ENCODE peak calls at places on chromosomes 6 and 20, in four cellular contexts. One of them, this sample, is unnamed.

GRCh38 chr6:57147401-57147800 is 24.7 kb upstream of the BAG2 start:
- DNase-seq in IMR-90: no peak
- DNase-seq in WTC11: no peak
- DNase-seq in A549: no peak
- DNase-seq in this sample: no peak

GRCh38 chr6:130043344-130043743 is 25.0 kb downstream of the L3MBTL3 start:
- DNase-seq in IMR-90: no peak
- DNase-seq in WTC11: no peak
- DNase-seq in A549: no peak
- DNase-seq in this sample: no peak

GRCh38 chr20:19976595-19977372 is 40.4 kb upstream of the NAA20 start:
- DNase-seq in IMR-90: peak
- DNase-seq in WTC11: no peak
- DNase-seq in A549: peak
- DNase-seq in this sample: peak

GRCh38 chr6:16731503-16732018 is 29.7 kb downstream of the ATXN1 start:
- DNase-seq in IMR-90: no peak
- DNase-seq in WTC11: no peak
- DNase-seq in A549: no peak
- DNase-seq in this sample: no peak

GRCh38 chr20:63066506-63067265 is 59.9 kb upstream of the BHLHE23 start:
- DNase-seq in IMR-90: no peak
- DNase-seq in WTC11: peak
- DNase-seq in A549: no peak
- DNase-seq in this sample: no peak

GRCh38 chr6:17491416-17492142 is 98.2 kb downstream of the CAP2 start:
- DNase-seq in IMR-90: no peak
- DNase-seq in WTC11: no peak
- DNase-seq in A549: no peak
- DNase-seq in this sample: peak

GRCh38 chr6:15515226-15515625 is 147.6 kb downstream of the DTNBP1 start:
- DNase-seq in IMR-90: no peak
- DNase-seq in WTC11: no peak
- DNase-seq in A549: no peak
- DNase-seq in this sample: no peak

GRCh38 chr20:19265646-19266374 is 53.4 kb downstream of the SLC24A3 start:
- DNase-seq in IMR-90: no peak
- DNase-seq in WTC11: peak
- DNase-seq in A549: no peak
- DNase-seq in this sample: peak

GRCh38 chr20:23541330-23541729 is 27.0 kb downstream of the CST9L start:
- DNase-seq in IMR-90: no peak
- DNase-seq in WTC11: no peak
- DNase-seq in A549: no peak
- DNase-seq in this sample: no peak

GRCh38 chr6:127192911-127193503 is 73.7 kb upstream of the RNF146 start:
- DNase-seq in IMR-90: peak
- DNase-seq in WTC11: no peak
- DNase-seq in A549: no peak
- DNase-seq in this sample: no peak
- TF ChIP-seq USF2 in IMR-90: no peak
- TF ChIP-seq USF2 in WTC11: no peak
- TF ChIP-seq USF2 in A549: no peak
- TF ChIP-seq USF2 in this sample: no peak

DNA sequence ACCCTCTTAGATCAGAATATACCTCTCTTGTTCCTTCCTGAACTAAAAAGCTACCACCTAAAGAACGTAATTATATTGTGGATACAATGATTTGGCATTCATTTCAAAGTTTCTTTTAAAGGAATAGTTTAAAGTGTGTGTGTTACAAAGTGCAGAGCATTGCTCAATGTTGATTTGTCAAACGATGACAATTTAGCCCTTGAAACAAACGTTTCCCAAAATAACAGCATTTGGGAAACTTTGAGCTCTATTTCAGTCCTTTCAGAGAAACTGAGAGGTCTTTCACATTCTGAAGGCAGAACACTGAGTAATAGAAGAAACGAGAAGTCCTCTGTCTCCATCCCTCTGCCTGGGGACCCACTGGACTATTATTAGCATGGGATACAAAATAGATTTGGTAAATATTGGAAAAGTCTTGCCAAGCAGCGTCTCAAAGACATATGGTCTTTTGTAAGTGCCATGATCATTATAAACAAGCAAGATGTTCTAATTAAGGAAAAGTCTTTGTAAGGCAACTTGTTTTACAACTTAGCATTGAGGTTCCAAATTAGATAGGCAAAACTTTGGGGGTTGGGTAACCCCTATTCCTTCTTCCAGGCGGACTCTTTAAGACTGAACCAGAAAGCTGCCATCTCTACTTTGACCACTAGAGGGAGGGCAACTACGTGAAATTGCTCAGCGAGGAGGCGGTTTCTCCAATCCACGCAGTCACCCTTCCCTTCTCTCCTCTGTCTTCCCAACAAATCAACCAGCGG is 208.8 kb downstream of the RNF144B start:
- DNase-seq in IMR-90: peak
- DNase-seq in WTC11: peak
- DNase-seq in A549: peak
- DNase-seq in this sample: peak
- TF ChIP-seq USF2 in IMR-90: no peak
- TF ChIP-seq USF2 in WTC11: no peak
- TF ChIP-seq USF2 in A549: no peak
- TF ChIP-seq USF2 in this sample: no peak

GRCh38 chr6:39678914-39679313 is 46.3 kb downstream of the KIF6 start:
- DNase-seq in IMR-90: no peak
- DNase-seq in WTC11: no peak
- DNase-seq in A549: no peak
- DNase-seq in this sample: no peak
- TF ChIP-seq USF2 in IMR-90: no peak
- TF ChIP-seq USF2 in WTC11: no peak
- TF ChIP-seq USF2 in A549: no peak
- TF ChIP-seq USF2 in this sample: no peak

GRCh38 chr6:140237251-140237650 is 862.8 kb upstream of the CITED2 start:
- DNase-seq in IMR-90: no peak
- DNase-seq in WTC11: no peak
- DNase-seq in A549: no peak
- DNase-seq in this sample: no peak
- TF ChIP-seq USF2 in IMR-90: no peak
- TF ChIP-seq USF2 in WTC11: no peak
- TF ChIP-seq USF2 in A549: no peak
- TF ChIP-seq USF2 in this sample: no peak

GRCh38 chr6:32977272-32977952 is 9.0 kb downstream of the BRD2 start:
- DNase-seq in IMR-90: no peak
- DNase-seq in WTC11: no peak
- DNase-seq in A549: no peak
- DNase-seq in this sample: no peak
- TF ChIP-seq USF2 in IMR-90: no peak
- TF ChIP-seq USF2 in WTC11: no peak
- TF ChIP-seq USF2 in A549: no peak
- TF ChIP-seq USF2 in this sample: no peak

GRCh38 chr6:136035378-136036070 is 184.0 kb downstream of the PDE7B start:
- DNase-seq in IMR-90: peak
- DNase-seq in WTC11: no peak
- DNase-seq in A549: peak
- DNase-seq in this sample: no peak

GRCh38 chr6:136036601-136037000 is 185.1 kb downstream of the PDE7B start:
- DNase-seq in IMR-90: no peak
- DNase-seq in WTC11: no peak
- DNase-seq in A549: no peak
- DNase-seq in this sample: no peak

GRCh38 chr6:136031982-136032381 is 180.5 kb downstream of the PDE7B start:
- DNase-seq in IMR-90: peak
- DNase-seq in WTC11: no peak
- DNase-seq in A549: peak
- DNase-seq in this sample: no peak

GRCh38 chr6:136036071-136036380 is 184.5 kb downstream of the PDE7B start:
- DNase-seq in IMR-90: no peak
- DNase-seq in WTC11: no peak
- DNase-seq in A549: no peak
- DNase-seq in this sample: no peak

GRCh38 chr6:136034422-136034821 is 182.9 kb downstream of the PDE7B start:
- DNase-seq in IMR-90: no peak
- DNase-seq in WTC11: no peak
- DNase-seq in A549: no peak
- DNase-seq in this sample: no peak
- TF ChIP-seq USF2 in IMR-90: no peak
- TF ChIP-seq USF2 in WTC11: no peak
- TF ChIP-seq USF2 in A549: no peak
- TF ChIP-seq USF2 in this sample: no peak

GRCh38 chr6:144264270-144265060 is 20.7 kb upstream of the UTRN start:
- DNase-seq in IMR-90: peak
- DNase-seq in WTC11: no peak
- DNase-seq in A549: peak
- DNase-seq in this sample: no peak

GRCh38 chr6:144265061-144265357 is 20.1 kb upstream of the UTRN start:
- DNase-seq in IMR-90: peak
- DNase-seq in WTC11: no peak
- DNase-seq in A549: peak
- DNase-seq in this sample: no peak

GRCh38 chr6:144262470-144263369 is 22.4 kb upstream of the UTRN start:
- DNase-seq in IMR-90: no peak
- DNase-seq in WTC11: peak
- DNase-seq in A549: peak
- DNase-seq in this sample: no peak

GRCh38 chr6:144263786-144264185 is 21.3 kb upstream of the UTRN start:
- DNase-seq in IMR-90: peak
- DNase-seq in WTC11: no peak
- DNase-seq in A549: no peak
- DNase-seq in this sample: no peak

GRCh38 chr6:144259988-144260387 is 25.1 kb upstream of the UTRN start:
- DNase-seq in IMR-90: no peak
- DNase-seq in WTC11: no peak
- DNase-seq in A549: no peak
- DNase-seq in this sample: no peak
- TF ChIP-seq USF2 in IMR-90: no peak
- TF ChIP-seq USF2 in WTC11: no peak
- TF ChIP-seq USF2 in A549: no peak
- TF ChIP-seq USF2 in this sample: no peak

GRCh38 chr6:42140051-42140450 is 2.4 kb downstream of the C6orf132 start:
- DNase-seq in IMR-90: no peak
- DNase-seq in WTC11: no peak
- DNase-seq in A549: peak
- DNase-seq in this sample: no peak

GRCh38 chr6:42140756-42141602 is 1.4 kb downstream of the C6orf132 start:
- DNase-seq in IMR-90: no peak
- DNase-seq in WTC11: no peak
- DNase-seq in A549: no peak
- DNase-seq in this sample: no peak

GRCh38 chr6:42138630-42139619 is 3.5 kb downstream of the C6orf132 start:
- DNase-seq in IMR-90: peak
- DNase-seq in WTC11: no peak
- DNase-seq in A549: peak
- DNase-seq in this sample: no peak

GRCh38 chr6:42141603-42142117 is 760 bp downstream of the C6orf132 start:
- DNase-seq in IMR-90: no peak
- DNase-seq in WTC11: no peak
- DNase-seq in A549: no peak
- DNase-seq in this sample: no peak

GRCh38 chr6:42142118-42142835 is at the start of gene C6orf132:
- DNase-seq in IMR-90: no peak
- DNase-seq in WTC11: peak
- DNase-seq in A549: no peak
- DNase-seq in this sample: peak
- TF ChIP-seq USF2 in IMR-90: no peak
- TF ChIP-seq USF2 in WTC11: peak
- TF ChIP-seq USF2 in A549: no peak
- TF ChIP-seq USF2 in this sample: no peak

GRCh38 chr6:108660251-108660650 is 99.5 kb downstream of the FOXO3 start:
- DNase-seq in IMR-90: no peak
- DNase-seq in WTC11: no peak
- DNase-seq in A549: no peak
- DNase-seq in this sample: no peak
- TF ChIP-seq USF2 in IMR-90: no peak
- TF ChIP-seq USF2 in WTC11: no peak
- TF ChIP-seq USF2 in A549: no peak
- TF ChIP-seq USF2 in this sample: no peak

DNA sequence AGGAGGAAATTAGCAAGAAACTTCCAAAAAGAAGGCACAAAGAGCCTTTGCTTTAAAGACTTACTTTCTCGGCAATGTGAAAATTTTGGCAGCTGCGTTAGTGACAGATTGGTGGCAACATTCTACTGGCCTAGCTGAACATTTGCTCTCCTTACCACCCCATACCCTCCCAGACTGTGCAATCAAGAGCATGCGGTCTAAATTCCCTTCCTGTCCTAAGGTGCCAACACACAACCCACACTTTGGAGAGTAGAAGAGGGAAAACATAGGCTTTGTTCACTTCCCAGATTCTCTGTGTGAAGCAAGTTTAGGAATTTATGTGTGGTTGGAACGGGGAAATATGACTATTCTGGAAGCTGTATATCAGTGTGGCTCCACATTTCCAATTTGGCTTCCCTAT is 29.8 kb upstream of the NEDD9 start:
- DNase-seq in IMR-90: no peak
- DNase-seq in WTC11: no peak
- DNase-seq in A549: no peak
- DNase-seq in this sample: no peak
- TF ChIP-seq USF2 in IMR-90: no peak
- TF ChIP-seq USF2 in WTC11: no peak
- TF ChIP-seq USF2 in A549: no peak
- TF ChIP-seq USF2 in this sample: no peak